ENCODE peak calls at places on chromosome 13, in eight cellular contexts. One of them, this sample, is unnamed.

GRCh38 chr13:30142502-30143211 is 164.7 kb downstream of the KATNAL1 start:
- DNase-seq in skeletal muscle cell: peak
- DNase-seq in activated CD4-positive, alpha-beta T cell treated with anti-CD3 and anti-CD28 coated beads, Interleukin-2, amount 50 U/mL, for 24 hours: no peak
- DNase-seq in lower leg skin: no peak
- DNase-seq in Caco-2: peak
- DNase-seq in HS-5: peak
- DNase-seq in AG08396: peak
- DNase-seq in stimulated activated CD4-positive, alpha-beta T cell treated with anti-CD3 and anti-CD28 coated beads, Interleukin-4, amount 100 ng/mL, for 1 hour: peak
- DNase-seq in this sample: no peak

GRCh38 chr13:47499358-47500150 is 501.5 kb downstream of the SUCLA2 start:
- DNase-seq in skeletal muscle cell: peak
- DNase-seq in activated CD4-positive, alpha-beta T cell treated with anti-CD3 and anti-CD28 coated beads, Interleukin-2, amount 50 U/mL, for 24 hours: no peak
- DNase-seq in lower leg skin: no peak
- DNase-seq in Caco-2: no peak
- DNase-seq in HS-5: peak
- DNase-seq in AG08396: peak
- DNase-seq in stimulated activated CD4-positive, alpha-beta T cell treated with anti-CD3 and anti-CD28 coated beads, Interleukin-4, amount 100 ng/mL, for 1 hour: no peak
- DNase-seq in this sample: no peak

GRCh38 chr13:113470073-113470472 is 16.8 kb upstream of the ADPRHL1 start:
- DNase-seq in skeletal muscle cell: no peak
- DNase-seq in activated CD4-positive, alpha-beta T cell treated with anti-CD3 and anti-CD28 coated beads, Interleukin-2, amount 50 U/mL, for 24 hours: no peak
- DNase-seq in lower leg skin: peak
- DNase-seq in Caco-2: no peak
- DNase-seq in HS-5: no peak
- DNase-seq in AG08396: no peak
- DNase-seq in stimulated activated CD4-positive, alpha-beta T cell treated with anti-CD3 and anti-CD28 coated beads, Interleukin-4, amount 100 ng/mL, for 1 hour: no peak
- DNase-seq in this sample: no peak

GRCh38 chr13:98285317-98285716 is 108.2 kb upstream of the RNF113B start:
- DNase-seq in skeletal muscle cell: no peak
- DNase-seq in activated CD4-positive, alpha-beta T cell treated with anti-CD3 and anti-CD28 coated beads, Interleukin-2, amount 50 U/mL, for 24 hours: no peak
- DNase-seq in lower leg skin: no peak
- DNase-seq in Caco-2: no peak
- DNase-seq in HS-5: no peak
- DNase-seq in AG08396: no peak
- DNase-seq in stimulated activated CD4-positive, alpha-beta T cell treated with anti-CD3 and anti-CD28 coated beads, Interleukin-4, amount 100 ng/mL, for 1 hour: no peak
- DNase-seq in this sample: no peak

GRCh38 chr13:45951724-45952123 is 100.2 kb upstream of the SIAH3 start:
- DNase-seq in skeletal muscle cell: peak
- DNase-seq in activated CD4-positive, alpha-beta T cell treated with anti-CD3 and anti-CD28 coated beads, Interleukin-2, amount 50 U/mL, for 24 hours: no peak
- DNase-seq in lower leg skin: no peak
- DNase-seq in Caco-2: no peak
- DNase-seq in HS-5: no peak
- DNase-seq in AG08396: no peak
- DNase-seq in stimulated activated CD4-positive, alpha-beta T cell treated with anti-CD3 and anti-CD28 coated beads, Interleukin-4, amount 100 ng/mL, for 1 hour: no peak
- DNase-seq in this sample: no peak

GRCh38 chr13:76425930-76426329 is 460.3 kb downstream of the KCTD12 start:
- DNase-seq in skeletal muscle cell: peak
- DNase-seq in activated CD4-positive, alpha-beta T cell treated with anti-CD3 and anti-CD28 coated beads, Interleukin-2, amount 50 U/mL, for 24 hours: no peak
- DNase-seq in lower leg skin: no peak
- DNase-seq in Caco-2: no peak
- DNase-seq in HS-5: peak
- DNase-seq in AG08396: peak
- DNase-seq in stimulated activated CD4-positive, alpha-beta T cell treated with anti-CD3 and anti-CD28 coated beads, Interleukin-4, amount 100 ng/mL, for 1 hour: no peak
- DNase-seq in this sample: no peak

GRCh38 chr13:102484329-102484728 is 82.5 kb upstream of the FGF14 start:
- DNase-seq in skeletal muscle cell: peak
- DNase-seq in activated CD4-positive, alpha-beta T cell treated with anti-CD3 and anti-CD28 coated beads, Interleukin-2, amount 50 U/mL, for 24 hours: no peak
- DNase-seq in lower leg skin: no peak
- DNase-seq in Caco-2: peak
- DNase-seq in HS-5: no peak
- DNase-seq in AG08396: no peak
- DNase-seq in stimulated activated CD4-positive, alpha-beta T cell treated with anti-CD3 and anti-CD28 coated beads, Interleukin-4, amount 100 ng/mL, for 1 hour: no peak
- DNase-seq in this sample: no peak

GRCh38 chr13:21685485-21686064 is 14.7 kb downstream of the FGF9 start:
- DNase-seq in skeletal muscle cell: no peak
- DNase-seq in activated CD4-positive, alpha-beta T cell treated with anti-CD3 and anti-CD28 coated beads, Interleukin-2, amount 50 U/mL, for 24 hours: no peak
- DNase-seq in lower leg skin: no peak
- DNase-seq in Caco-2: no peak
- DNase-seq in HS-5: no peak
- DNase-seq in AG08396: no peak
- DNase-seq in stimulated activated CD4-positive, alpha-beta T cell treated with anti-CD3 and anti-CD28 coated beads, Interleukin-4, amount 100 ng/mL, for 1 hour: no peak
- DNase-seq in this sample: no peak

GRCh38 chr13:98582947-98583346 is 6.0 kb upstream of the STK24 start:
- DNase-seq in skeletal muscle cell: no peak
- DNase-seq in activated CD4-positive, alpha-beta T cell treated with anti-CD3 and anti-CD28 coated beads, Interleukin-2, amount 50 U/mL, for 24 hours: no peak
- DNase-seq in lower leg skin: no peak
- DNase-seq in Caco-2: peak
- DNase-seq in HS-5: no peak
- DNase-seq in AG08396: no peak
- DNase-seq in stimulated activated CD4-positive, alpha-beta T cell treated with anti-CD3 and anti-CD28 coated beads, Interleukin-4, amount 100 ng/mL, for 1 hour: no peak
- DNase-seq in this sample: no peak

GRCh38 chr13:113211774-113212173 is 2.4 kb downstream of the CUL4A start:
- DNase-seq in skeletal muscle cell: no peak
- DNase-seq in activated CD4-positive, alpha-beta T cell treated with anti-CD3 and anti-CD28 coated beads, Interleukin-2, amount 50 U/mL, for 24 hours: no peak
- DNase-seq in lower leg skin: no peak
- DNase-seq in Caco-2: peak
- DNase-seq in HS-5: no peak
- DNase-seq in AG08396: no peak
- DNase-seq in stimulated activated CD4-positive, alpha-beta T cell treated with anti-CD3 and anti-CD28 coated beads, Interleukin-4, amount 100 ng/mL, for 1 hour: peak
- DNase-seq in this sample: no peak

GRCh38 chr13:111508164-111508870 is 187.9 kb downstream of the TEX29 start:
- DNase-seq in skeletal muscle cell: no peak
- DNase-seq in activated CD4-positive, alpha-beta T cell treated with anti-CD3 and anti-CD28 coated beads, Interleukin-2, amount 50 U/mL, for 24 hours: no peak
- DNase-seq in lower leg skin: peak
- DNase-seq in Caco-2: no peak
- DNase-seq in HS-5: no peak
- DNase-seq in AG08396: no peak
- DNase-seq in stimulated activated CD4-positive, alpha-beta T cell treated with anti-CD3 and anti-CD28 coated beads, Interleukin-4, amount 100 ng/mL, for 1 hour: no peak
- DNase-seq in this sample: no peak

GRCh38 chr13:111511805-111512504 is 191.5 kb downstream of the TEX29 start:
- DNase-seq in skeletal muscle cell: no peak
- DNase-seq in activated CD4-positive, alpha-beta T cell treated with anti-CD3 and anti-CD28 coated beads, Interleukin-2, amount 50 U/mL, for 24 hours: no peak
- DNase-seq in lower leg skin: peak
- DNase-seq in Caco-2: no peak
- DNase-seq in HS-5: no peak
- DNase-seq in AG08396: no peak
- DNase-seq in stimulated activated CD4-positive, alpha-beta T cell treated with anti-CD3 and anti-CD28 coated beads, Interleukin-4, amount 100 ng/mL, for 1 hour: no peak
- DNase-seq in this sample: no peak

GRCh38 chr13:39530996-39531395 is 72.0 kb downstream of the LHFPL6 start:
- DNase-seq in skeletal muscle cell: no peak
- DNase-seq in activated CD4-positive, alpha-beta T cell treated with anti-CD3 and anti-CD28 coated beads, Interleukin-2, amount 50 U/mL, for 24 hours: no peak
- DNase-seq in lower leg skin: no peak
- DNase-seq in Caco-2: no peak
- DNase-seq in HS-5: no peak
- DNase-seq in AG08396: no peak
- DNase-seq in stimulated activated CD4-positive, alpha-beta T cell treated with anti-CD3 and anti-CD28 coated beads, Interleukin-4, amount 100 ng/mL, for 1 hour: no peak
- DNase-seq in this sample: no peak

GRCh38 chr13:98570929-98571372 is 6.0 kb downstream of the STK24 start:
- DNase-seq in skeletal muscle cell: no peak
- DNase-seq in activated CD4-positive, alpha-beta T cell treated with anti-CD3 and anti-CD28 coated beads, Interleukin-2, amount 50 U/mL, for 24 hours: no peak
- DNase-seq in lower leg skin: peak
- DNase-seq in Caco-2: no peak
- DNase-seq in HS-5: no peak
- DNase-seq in AG08396: no peak
- DNase-seq in stimulated activated CD4-positive, alpha-beta T cell treated with anti-CD3 and anti-CD28 coated beads, Interleukin-4, amount 100 ng/mL, for 1 hour: no peak
- DNase-seq in this sample: no peak

GRCh38 chr13:110758195-110758594 is 44.7 kb downstream of the ING1 start:
- DNase-seq in skeletal muscle cell: peak
- DNase-seq in activated CD4-positive, alpha-beta T cell treated with anti-CD3 and anti-CD28 coated beads, Interleukin-2, amount 50 U/mL, for 24 hours: no peak
- DNase-seq in lower leg skin: no peak
- DNase-seq in Caco-2: no peak
- DNase-seq in HS-5: no peak
- DNase-seq in AG08396: no peak
- DNase-seq in stimulated activated CD4-positive, alpha-beta T cell treated with anti-CD3 and anti-CD28 coated beads, Interleukin-4, amount 100 ng/mL, for 1 hour: no peak
- DNase-seq in this sample: no peak

GRCh38 chr13:110382830-110383229 is 75.7 kb downstream of the COL4A2 start:
- DNase-seq in skeletal muscle cell: no peak
- DNase-seq in activated CD4-positive, alpha-beta T cell treated with anti-CD3 and anti-CD28 coated beads, Interleukin-2, amount 50 U/mL, for 24 hours: no peak
- DNase-seq in lower leg skin: no peak
- DNase-seq in Caco-2: no peak
- DNase-seq in HS-5: no peak
- DNase-seq in AG08396: no peak
- DNase-seq in stimulated activated CD4-positive, alpha-beta T cell treated with anti-CD3 and anti-CD28 coated beads, Interleukin-4, amount 100 ng/mL, for 1 hour: no peak
- DNase-seq in this sample: no peak

GRCh38 chr13:84670245-84670644 is 788.0 kb upstream of the SLITRK1 start:
- DNase-seq in skeletal muscle cell: no peak
- DNase-seq in activated CD4-positive, alpha-beta T cell treated with anti-CD3 and anti-CD28 coated beads, Interleukin-2, amount 50 U/mL, for 24 hours: no peak
- DNase-seq in lower leg skin: no peak
- DNase-seq in Caco-2: no peak
- DNase-seq in HS-5: no peak
- DNase-seq in AG08396: no peak
- DNase-seq in stimulated activated CD4-positive, alpha-beta T cell treated with anti-CD3 and anti-CD28 coated beads, Interleukin-4, amount 100 ng/mL, for 1 hour: no peak
- DNase-seq in this sample: no peak

GRCh38 chr13:75341025-75341424 is 140.9 kb downstream of the TBC1D4 start:
- DNase-seq in skeletal muscle cell: no peak
- DNase-seq in activated CD4-positive, alpha-beta T cell treated with anti-CD3 and anti-CD28 coated beads, Interleukin-2, amount 50 U/mL, for 24 hours: no peak
- DNase-seq in lower leg skin: no peak
- DNase-seq in Caco-2: no peak
- DNase-seq in HS-5: no peak
- DNase-seq in AG08396: no peak
- DNase-seq in stimulated activated CD4-positive, alpha-beta T cell treated with anti-CD3 and anti-CD28 coated beads, Interleukin-4, amount 100 ng/mL, for 1 hour: no peak
- DNase-seq in this sample: no peak

GRCh38 chr13:74575729-74576125 is 441.5 kb upstream of the KLF12 start:
- DNase-seq in skeletal muscle cell: peak
- DNase-seq in activated CD4-positive, alpha-beta T cell treated with anti-CD3 and anti-CD28 coated beads, Interleukin-2, amount 50 U/mL, for 24 hours: no peak
- DNase-seq in lower leg skin: peak
- DNase-seq in Caco-2: peak
- DNase-seq in HS-5: no peak
- DNase-seq in AG08396: peak
- DNase-seq in stimulated activated CD4-positive, alpha-beta T cell treated with anti-CD3 and anti-CD28 coated beads, Interleukin-4, amount 100 ng/mL, for 1 hour: peak
- DNase-seq in this sample: no peak

GRCh38 chr13:59519776-59520175 is 644.0 kb downstream of the DIAPH3 start:
- DNase-seq in skeletal muscle cell: no peak
- DNase-seq in activated CD4-positive, alpha-beta T cell treated with anti-CD3 and anti-CD28 coated beads, Interleukin-2, amount 50 U/mL, for 24 hours: no peak
- DNase-seq in lower leg skin: no peak
- DNase-seq in Caco-2: no peak
- DNase-seq in HS-5: no peak
- DNase-seq in AG08396: no peak
- DNase-seq in stimulated activated CD4-positive, alpha-beta T cell treated with anti-CD3 and anti-CD28 coated beads, Interleukin-4, amount 100 ng/mL, for 1 hour: no peak
- DNase-seq in this sample: no peak

GRCh38 chr13:49584771-49585182 is 581 bp downstream of the RCBTB1 start:
- DNase-seq in skeletal muscle cell: no peak
- DNase-seq in activated CD4-positive, alpha-beta T cell treated with anti-CD3 and anti-CD28 coated beads, Interleukin-2, amount 50 U/mL, for 24 hours: no peak
- DNase-seq in lower leg skin: no peak
- DNase-seq in Caco-2: no peak
- DNase-seq in HS-5: no peak
- DNase-seq in AG08396: no peak
- DNase-seq in stimulated activated CD4-positive, alpha-beta T cell treated with anti-CD3 and anti-CD28 coated beads, Interleukin-4, amount 100 ng/mL, for 1 hour: no peak
- DNase-seq in this sample: peak

GRCh38 chr13:24694907-24695306 is 14.7 kb downstream of the ATP12A start:
- DNase-seq in skeletal muscle cell: no peak
- DNase-seq in activated CD4-positive, alpha-beta T cell treated with anti-CD3 and anti-CD28 coated beads, Interleukin-2, amount 50 U/mL, for 24 hours: no peak
- DNase-seq in lower leg skin: no peak
- DNase-seq in Caco-2: no peak
- DNase-seq in HS-5: no peak
- DNase-seq in AG08396: no peak
- DNase-seq in stimulated activated CD4-positive, alpha-beta T cell treated with anti-CD3 and anti-CD28 coated beads, Interleukin-4, amount 100 ng/mL, for 1 hour: no peak
- DNase-seq in this sample: no peak

GRCh38 chr13:23609414-23610186 is 39.4 kb downstream of the TNFRSF19 start:
- DNase-seq in skeletal muscle cell: peak
- DNase-seq in activated CD4-positive, alpha-beta T cell treated with anti-CD3 and anti-CD28 coated beads, Interleukin-2, amount 50 U/mL, for 24 hours: no peak
- DNase-seq in lower leg skin: no peak
- DNase-seq in Caco-2: no peak
- DNase-seq in HS-5: no peak
- DNase-seq in AG08396: peak
- DNase-seq in stimulated activated CD4-positive, alpha-beta T cell treated with anti-CD3 and anti-CD28 coated beads, Interleukin-4, amount 100 ng/mL, for 1 hour: no peak
- DNase-seq in this sample: no peak

GRCh38 chr13:27712421-27712820 is 79.9 kb upstream of the GSX1 start:
- DNase-seq in skeletal muscle cell: no peak
- DNase-seq in activated CD4-positive, alpha-beta T cell treated with anti-CD3 and anti-CD28 coated beads, Interleukin-2, amount 50 U/mL, for 24 hours: no peak
- DNase-seq in lower leg skin: no peak
- DNase-seq in Caco-2: peak
- DNase-seq in HS-5: no peak
- DNase-seq in AG08396: no peak
- DNase-seq in stimulated activated CD4-positive, alpha-beta T cell treated with anti-CD3 and anti-CD28 coated beads, Interleukin-4, amount 100 ng/mL, for 1 hour: peak
- DNase-seq in this sample: no peak

GRCh38 chr13:90918551-90918950 is 428.9 kb upstream of the MIR17HG start:
- DNase-seq in skeletal muscle cell: peak
- DNase-seq in activated CD4-positive, alpha-beta T cell treated with anti-CD3 and anti-CD28 coated beads, Interleukin-2, amount 50 U/mL, for 24 hours: no peak
- DNase-seq in lower leg skin: no peak
- DNase-seq in Caco-2: no peak
- DNase-seq in HS-5: peak
- DNase-seq in AG08396: no peak
- DNase-seq in stimulated activated CD4-positive, alpha-beta T cell treated with anti-CD3 and anti-CD28 coated beads, Interleukin-4, amount 100 ng/mL, for 1 hour: no peak
- DNase-seq in this sample: no peak

GRCh38 chr13:40406405-40407138 is 259.9 kb downstream of the FOXO1 start:
- DNase-seq in skeletal muscle cell: peak
- DNase-seq in activated CD4-positive, alpha-beta T cell treated with anti-CD3 and anti-CD28 coated beads, Interleukin-2, amount 50 U/mL, for 24 hours: no peak
- DNase-seq in lower leg skin: no peak
- DNase-seq in Caco-2: peak
- DNase-seq in HS-5: peak
- DNase-seq in AG08396: peak
- DNase-seq in stimulated activated CD4-positive, alpha-beta T cell treated with anti-CD3 and anti-CD28 coated beads, Interleukin-4, amount 100 ng/mL, for 1 hour: no peak
- DNase-seq in this sample: no peak

GRCh38 chr13:106570354-106570822 is 2.5 kb upstream of the ARGLU1 start:
- DNase-seq in skeletal muscle cell: peak
- DNase-seq in activated CD4-positive, alpha-beta T cell treated with anti-CD3 and anti-CD28 coated beads, Interleukin-2, amount 50 U/mL, for 24 hours: peak
- DNase-seq in lower leg skin: peak
- DNase-seq in Caco-2: peak
- DNase-seq in HS-5: no peak
- DNase-seq in AG08396: peak
- DNase-seq in stimulated activated CD4-positive, alpha-beta T cell treated with anti-CD3 and anti-CD28 coated beads, Interleukin-4, amount 100 ng/mL, for 1 hour: peak
- DNase-seq in this sample: no peak

GRCh38 chr13:34587586-34587985 is 354.5 kb upstream of the NBEA start:
- DNase-seq in skeletal muscle cell: no peak
- DNase-seq in activated CD4-positive, alpha-beta T cell treated with anti-CD3 and anti-CD28 coated beads, Interleukin-2, amount 50 U/mL, for 24 hours: no peak
- DNase-seq in lower leg skin: no peak
- DNase-seq in Caco-2: no peak
- DNase-seq in HS-5: no peak
- DNase-seq in AG08396: no peak
- DNase-seq in stimulated activated CD4-positive, alpha-beta T cell treated with anti-CD3 and anti-CD28 coated beads, Interleukin-4, amount 100 ng/mL, for 1 hour: no peak
- DNase-seq in this sample: no peak

GRCh38 chr13:33227927-33228644 is 57.5 kb downstream of the STARD13 start:
- DNase-seq in skeletal muscle cell: no peak
- DNase-seq in activated CD4-positive, alpha-beta T cell treated with anti-CD3 and anti-CD28 coated beads, Interleukin-2, amount 50 U/mL, for 24 hours: no peak
- DNase-seq in lower leg skin: no peak
- DNase-seq in Caco-2: no peak
- DNase-seq in HS-5: no peak
- DNase-seq in AG08396: no peak
- DNase-seq in stimulated activated CD4-positive, alpha-beta T cell treated with anti-CD3 and anti-CD28 coated beads, Interleukin-4, amount 100 ng/mL, for 1 hour: no peak
- DNase-seq in this sample: no peak

GRCh38 chr13:36363464-36363863 is 17.3 kb upstream of the SPART start:
- DNase-seq in skeletal muscle cell: no peak
- DNase-seq in activated CD4-positive, alpha-beta T cell treated with anti-CD3 and anti-CD28 coated beads, Interleukin-2, amount 50 U/mL, for 24 hours: no peak
- DNase-seq in lower leg skin: no peak
- DNase-seq in Caco-2: no peak
- DNase-seq in HS-5: no peak
- DNase-seq in AG08396: no peak
- DNase-seq in stimulated activated CD4-positive, alpha-beta T cell treated with anti-CD3 and anti-CD28 coated beads, Interleukin-4, amount 100 ng/mL, for 1 hour: no peak
- DNase-seq in this sample: no peak

GRCh38 chr13:53206455-53206854 is 177.8 kb downstream of the OLFM4 start:
- DNase-seq in skeletal muscle cell: no peak
- DNase-seq in activated CD4-positive, alpha-beta T cell treated with anti-CD3 and anti-CD28 coated beads, Interleukin-2, amount 50 U/mL, for 24 hours: no peak
- DNase-seq in lower leg skin: no peak
- DNase-seq in Caco-2: peak
- DNase-seq in HS-5: no peak
- DNase-seq in AG08396: no peak
- DNase-seq in stimulated activated CD4-positive, alpha-beta T cell treated with anti-CD3 and anti-CD28 coated beads, Interleukin-4, amount 100 ng/mL, for 1 hour: no peak
- DNase-seq in this sample: no peak

GRCh38 chr13:84896128-84896527 is 903.1 kb downstream of the SLITRK6 start:
- DNase-seq in skeletal muscle cell: peak
- DNase-seq in activated CD4-positive, alpha-beta T cell treated with anti-CD3 and anti-CD28 coated beads, Interleukin-2, amount 50 U/mL, for 24 hours: peak
- DNase-seq in lower leg skin: no peak
- DNase-seq in Caco-2: peak
- DNase-seq in HS-5: peak
- DNase-seq in AG08396: peak
- DNase-seq in stimulated activated CD4-positive, alpha-beta T cell treated with anti-CD3 and anti-CD28 coated beads, Interleukin-4, amount 100 ng/mL, for 1 hour: peak
- DNase-seq in this sample: peak

GRCh38 chr13:20017365-20017711 is 58.8 kb downstream of the ZMYM2 start:
- DNase-seq in skeletal muscle cell: no peak
- DNase-seq in activated CD4-positive, alpha-beta T cell treated with anti-CD3 and anti-CD28 coated beads, Interleukin-2, amount 50 U/mL, for 24 hours: no peak
- DNase-seq in lower leg skin: no peak
- DNase-seq in Caco-2: no peak
- DNase-seq in HS-5: no peak
- DNase-seq in AG08396: no peak
- DNase-seq in stimulated activated CD4-positive, alpha-beta T cell treated with anti-CD3 and anti-CD28 coated beads, Interleukin-4, amount 100 ng/mL, for 1 hour: no peak
- DNase-seq in this sample: no peak

GRCh38 chr13:102530751-102531150 is 66.0 kb upstream of the TPP2 start:
- DNase-seq in skeletal muscle cell: no peak
- DNase-seq in activated CD4-positive, alpha-beta T cell treated with anti-CD3 and anti-CD28 coated beads, Interleukin-2, amount 50 U/mL, for 24 hours: no peak
- DNase-seq in lower leg skin: no peak
- DNase-seq in Caco-2: no peak
- DNase-seq in HS-5: no peak
- DNase-seq in AG08396: no peak
- DNase-seq in stimulated activated CD4-positive, alpha-beta T cell treated with anti-CD3 and anti-CD28 coated beads, Interleukin-4, amount 100 ng/mL, for 1 hour: no peak
- DNase-seq in this sample: no peak

This sample was measured in cerebellar nuclear complex.